ENCODE peak calls at places on chromosomes 1 and 21, in ten cellular contexts. One of them, this sample, is unnamed.

GRCh38 chr1:236759252-236759859 is 35.7 kb upstream of the MTR start:
- DNase-seq in tibial nerve: no peak
- DNase-seq in breast epithelium: no peak
- DNase-seq in omental fat pad: no peak
- DNase-seq in keratinocyte: peak
- DNase-seq in uterus: no peak
- DNase-seq in AG04450: peak
- DNase-seq in nephron progenitor cell: peak
- DNase-seq in foreskin fibroblast: peak
- DNase-seq in SK-N-SH: peak
- DNase-seq in this sample: no peak

GRCh38 chr1:26723013-26723991 is 27.5 kb downstream of the ARID1A start:
- DNase-seq in nephron progenitor cell: peak
- DNase-seq in uterus: peak
- DNase-seq in AG04450: peak
- DNase-seq in breast epithelium: peak
- DNase-seq in keratinocyte: peak
- DNase-seq in tibial nerve: peak
- DNase-seq in omental fat pad: peak
- DNase-seq in foreskin fibroblast: peak
- DNase-seq in SK-N-SH: peak
- DNase-seq in this sample: no peak

GRCh38 chr1:107724648-107725047 is 240.3 kb downstream of the VAV3 start:
- DNase-seq in omental fat pad: no peak
- DNase-seq in breast epithelium: no peak
- DNase-seq in SK-N-SH: no peak
- DNase-seq in AG04450: no peak
- DNase-seq in foreskin fibroblast: peak
- DNase-seq in keratinocyte: no peak
- DNase-seq in tibial nerve: no peak
- DNase-seq in nephron progenitor cell: no peak
- DNase-seq in uterus: no peak
- DNase-seq in this sample: no peak

GRCh38 chr1:154344977-154345837 is 19.9 kb downstream of the ATP8B2 start:
- DNase-seq in foreskin fibroblast: peak
- DNase-seq in omental fat pad: no peak
- DNase-seq in keratinocyte: no peak
- DNase-seq in uterus: no peak
- DNase-seq in nephron progenitor cell: peak
- DNase-seq in tibial nerve: no peak
- DNase-seq in SK-N-SH: peak
- DNase-seq in breast epithelium: no peak
- DNase-seq in AG04450: no peak
- DNase-seq in this sample: no peak

GRCh38 chr1:28934676-28935075 is 20.3 kb downstream of the EPB41 start:
- DNase-seq in omental fat pad: no peak
- DNase-seq in uterus: no peak
- DNase-seq in nephron progenitor cell: no peak
- DNase-seq in keratinocyte: no peak
- DNase-seq in tibial nerve: no peak
- DNase-seq in foreskin fibroblast: no peak
- DNase-seq in breast epithelium: no peak
- DNase-seq in SK-N-SH: no peak
- DNase-seq in AG04450: no peak
- DNase-seq in this sample: no peak

GRCh38 chr1:27416387-27417111 is 24.1 kb downstream of the GPR3 start:
- DNase-seq in keratinocyte: peak
- DNase-seq in uterus: no peak
- DNase-seq in tibial nerve: no peak
- DNase-seq in omental fat pad: no peak
- DNase-seq in AG04450: no peak
- DNase-seq in SK-N-SH: peak
- DNase-seq in foreskin fibroblast: peak
- DNase-seq in nephron progenitor cell: no peak
- DNase-seq in breast epithelium: no peak
- DNase-seq in this sample: no peak

GRCh38 chr1:164786980-164787833 is 228.2 kb downstream of the PBX1 start:
- DNase-seq in AG04450: peak
- DNase-seq in uterus: peak
- DNase-seq in breast epithelium: peak
- DNase-seq in SK-N-SH: peak
- DNase-seq in tibial nerve: peak
- DNase-seq in foreskin fibroblast: peak
- DNase-seq in omental fat pad: peak
- DNase-seq in keratinocyte: peak
- DNase-seq in nephron progenitor cell: peak
- DNase-seq in this sample: peak

GRCh38 chr1:2591581-2592261 is 5.1 kb downstream of the PRXL2B start:
- DNase-seq in omental fat pad: no peak
- DNase-seq in AG04450: no peak
- DNase-seq in SK-N-SH: peak
- DNase-seq in tibial nerve: no peak
- DNase-seq in nephron progenitor cell: no peak
- DNase-seq in foreskin fibroblast: no peak
- DNase-seq in breast epithelium: peak
- DNase-seq in uterus: no peak
- DNase-seq in keratinocyte: no peak
- DNase-seq in this sample: no peak

GRCh38 chr1:9262587-9262986 is 28.0 kb downstream of the H6PD start:
- DNase-seq in AG04450: no peak
- DNase-seq in keratinocyte: no peak
- DNase-seq in SK-N-SH: no peak
- DNase-seq in nephron progenitor cell: no peak
- DNase-seq in uterus: no peak
- DNase-seq in tibial nerve: no peak
- DNase-seq in foreskin fibroblast: no peak
- DNase-seq in breast epithelium: no peak
- DNase-seq in omental fat pad: no peak
- DNase-seq in this sample: no peak

GRCh38 chr1:87402192-87403046 is 73.7 kb downstream of the LMO4 start:
- DNase-seq in uterus: no peak
- DNase-seq in keratinocyte: no peak
- DNase-seq in omental fat pad: no peak
- DNase-seq in breast epithelium: no peak
- DNase-seq in foreskin fibroblast: peak
- DNase-seq in tibial nerve: no peak
- DNase-seq in SK-N-SH: no peak
- DNase-seq in nephron progenitor cell: no peak
- DNase-seq in AG04450: peak
- DNase-seq in this sample: no peak

GRCh38 chr1:16249838-16250241 is 12.9 kb upstream of the CPLANE2 start:
- DNase-seq in omental fat pad: no peak
- DNase-seq in SK-N-SH: no peak
- DNase-seq in AG04450: no peak
- DNase-seq in breast epithelium: no peak
- DNase-seq in uterus: peak
- DNase-seq in keratinocyte: no peak
- DNase-seq in nephron progenitor cell: no peak
- DNase-seq in tibial nerve: peak
- DNase-seq in foreskin fibroblast: peak
- DNase-seq in this sample: no peak

GRCh38 chr21:41966872-41967621 is 13.2 kb upstream of the C2CD2 start:
- DNase-seq in foreskin fibroblast: no peak
- DNase-seq in AG04450: no peak
- DNase-seq in nephron progenitor cell: no peak
- DNase-seq in omental fat pad: no peak
- DNase-seq in keratinocyte: no peak
- DNase-seq in tibial nerve: no peak
- DNase-seq in breast epithelium: peak
- DNase-seq in SK-N-SH: no peak
- DNase-seq in uterus: no peak
- DNase-seq in this sample: no peak

GRCh38 chr1:64917328-64917861 is 49.0 kb downstream of the JAK1 start:
- DNase-seq in keratinocyte: peak
- DNase-seq in breast epithelium: no peak
- DNase-seq in tibial nerve: peak
- DNase-seq in nephron progenitor cell: no peak
- DNase-seq in SK-N-SH: no peak
- DNase-seq in AG04450: peak
- DNase-seq in uterus: peak
- DNase-seq in omental fat pad: peak
- DNase-seq in foreskin fibroblast: peak
- DNase-seq in this sample: no peak

GRCh38 chr1:225508538-225509375 is 80.9 kb upstream of the LBR start:
- DNase-seq in omental fat pad: no peak
- DNase-seq in keratinocyte: peak
- DNase-seq in uterus: peak
- DNase-seq in tibial nerve: no peak
- DNase-seq in SK-N-SH: no peak
- DNase-seq in nephron progenitor cell: no peak
- DNase-seq in foreskin fibroblast: peak
- DNase-seq in AG04450: peak
- DNase-seq in breast epithelium: no peak
- DNase-seq in this sample: no peak

GRCh38 chr1:101284021-101284420 is 47.2 kb downstream of the S1PR1 start:
- DNase-seq in AG04450: no peak
- DNase-seq in omental fat pad: no peak
- DNase-seq in uterus: no peak
- DNase-seq in keratinocyte: no peak
- DNase-seq in breast epithelium: no peak
- DNase-seq in nephron progenitor cell: no peak
- DNase-seq in SK-N-SH: no peak
- DNase-seq in tibial nerve: no peak
- DNase-seq in foreskin fibroblast: no peak
- DNase-seq in this sample: no peak

GRCh38 chr1:151156515-151156819 is at the start of gene TNFAIP8L2:
- DNase-seq in omental fat pad: no peak
- DNase-seq in nephron progenitor cell: no peak
- DNase-seq in keratinocyte: no peak
- DNase-seq in breast epithelium: no peak
- DNase-seq in foreskin fibroblast: no peak
- DNase-seq in AG04450: no peak
- DNase-seq in SK-N-SH: no peak
- DNase-seq in uterus: no peak
- DNase-seq in tibial nerve: no peak
- DNase-seq in this sample: no peak

GRCh38 chr1:113451710-113452109 is 61.4 kb downstream of the MAGI3 start:
- DNase-seq in uterus: no peak
- DNase-seq in keratinocyte: no peak
- DNase-seq in omental fat pad: no peak
- DNase-seq in foreskin fibroblast: no peak
- DNase-seq in nephron progenitor cell: no peak
- DNase-seq in breast epithelium: no peak
- DNase-seq in SK-N-SH: no peak
- DNase-seq in tibial nerve: no peak
- DNase-seq in AG04450: no peak
- DNase-seq in this sample: no peak

GRCh38 chr1:162627662-162628296 is 4.5 kb upstream of the DDR2 start:
- DNase-seq in tibial nerve: no peak
- DNase-seq in foreskin fibroblast: no peak
- DNase-seq in keratinocyte: peak
- DNase-seq in omental fat pad: no peak
- DNase-seq in SK-N-SH: no peak
- DNase-seq in breast epithelium: no peak
- DNase-seq in uterus: no peak
- DNase-seq in AG04450: no peak
- DNase-seq in nephron progenitor cell: no peak
- DNase-seq in this sample: no peak

GRCh38 chr1:23210351-23210785 is 6.9 kb downstream of the HTR1D start:
- DNase-seq in omental fat pad: no peak
- DNase-seq in breast epithelium: no peak
- DNase-seq in foreskin fibroblast: no peak
- DNase-seq in nephron progenitor cell: no peak
- DNase-seq in AG04450: no peak
- DNase-seq in keratinocyte: no peak
- DNase-seq in SK-N-SH: no peak
- DNase-seq in uterus: no peak
- DNase-seq in tibial nerve: no peak
- DNase-seq in this sample: no peak
- TF ChIP-seq CTCF in omental fat pad: no peak
- TF ChIP-seq CTCF in breast epithelium: no peak
- TF ChIP-seq CTCF in foreskin fibroblast: no peak
- TF ChIP-seq CTCF in nephron progenitor cell: no peak
- TF ChIP-seq CTCF in AG04450: peak
- TF ChIP-seq CTCF in keratinocyte: peak
- TF ChIP-seq CTCF in SK-N-SH: peak
- TF ChIP-seq CTCF in uterus: no peak
- TF ChIP-seq CTCF in tibial nerve: no peak
- TF ChIP-seq CTCF in this sample: no peak

GRCh38 chr1:223363856-223364684 is at the start of gene SUSD4:
- DNase-seq in omental fat pad: no peak
- DNase-seq in tibial nerve: no peak
- DNase-seq in breast epithelium: no peak
- DNase-seq in SK-N-SH: peak
- DNase-seq in nephron progenitor cell: peak
- DNase-seq in uterus: no peak
- DNase-seq in AG04450: no peak
- DNase-seq in keratinocyte: no peak
- DNase-seq in foreskin fibroblast: no peak
- DNase-seq in this sample: peak
- TF ChIP-seq CTCF in omental fat pad: no peak
- TF ChIP-seq CTCF in tibial nerve: no peak
- TF ChIP-seq CTCF in breast epithelium: no peak
- TF ChIP-seq CTCF in SK-N-SH: no peak
- TF ChIP-seq CTCF in nephron progenitor cell: no peak
- TF ChIP-seq CTCF in uterus: no peak
- TF ChIP-seq CTCF in AG04450: no peak
- TF ChIP-seq CTCF in keratinocyte: no peak
- TF ChIP-seq CTCF in foreskin fibroblast: no peak
- TF ChIP-seq CTCF in this sample: no peak

DNA sequence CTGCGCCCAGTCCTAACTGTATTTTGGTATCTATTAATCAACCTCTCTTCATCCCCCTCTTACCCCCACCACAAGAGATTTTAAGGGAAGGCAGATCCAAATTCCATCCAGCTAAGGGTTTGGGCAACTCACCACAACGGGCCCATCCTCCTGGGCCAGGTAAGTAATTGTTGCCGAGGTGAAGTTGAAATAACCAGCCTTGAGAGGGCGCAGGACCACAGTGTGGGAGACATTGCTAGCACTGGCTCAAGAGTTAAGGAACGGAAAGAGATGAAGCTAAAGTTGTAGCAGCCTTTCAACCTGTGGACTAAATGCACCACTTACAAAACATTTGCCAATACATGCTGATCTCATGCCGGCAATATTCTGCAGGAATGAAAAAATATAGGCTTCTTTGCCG is 5.9 kb downstream of the SSR2 start:
- DNase-seq in AG04450: no peak
- DNase-seq in omental fat pad: no peak
- DNase-seq in tibial nerve: no peak
- DNase-seq in foreskin fibroblast: no peak
- DNase-seq in SK-N-SH: no peak
- DNase-seq in nephron progenitor cell: no peak
- DNase-seq in breast epithelium: no peak
- DNase-seq in uterus: no peak
- DNase-seq in keratinocyte: no peak
- DNase-seq in this sample: no peak
- TF ChIP-seq CTCF in AG04450: no peak
- TF ChIP-seq CTCF in omental fat pad: no peak
- TF ChIP-seq CTCF in tibial nerve: no peak
- TF ChIP-seq CTCF in foreskin fibroblast: no peak
- TF ChIP-seq CTCF in SK-N-SH: no peak
- TF ChIP-seq CTCF in nephron progenitor cell: no peak
- TF ChIP-seq CTCF in breast epithelium: no peak
- TF ChIP-seq CTCF in uterus: no peak
- TF ChIP-seq CTCF in keratinocyte: no peak
- TF ChIP-seq CTCF in this sample: no peak

GRCh38 chr1:150073516-150073915 is 5.9 kb downstream of the VPS45 start:
- DNase-seq in tibial nerve: no peak
- DNase-seq in SK-N-SH: no peak
- DNase-seq in omental fat pad: no peak
- DNase-seq in keratinocyte: no peak
- DNase-seq in uterus: no peak
- DNase-seq in breast epithelium: no peak
- DNase-seq in nephron progenitor cell: no peak
- DNase-seq in AG04450: no peak
- DNase-seq in foreskin fibroblast: no peak
- DNase-seq in this sample: no peak
- TF ChIP-seq CTCF in tibial nerve: no peak
- TF ChIP-seq CTCF in SK-N-SH: no peak
- TF ChIP-seq CTCF in omental fat pad: no peak
- TF ChIP-seq CTCF in keratinocyte: no peak
- TF ChIP-seq CTCF in uterus: no peak
- TF ChIP-seq CTCF in breast epithelium: no peak
- TF ChIP-seq CTCF in nephron progenitor cell: no peak
- TF ChIP-seq CTCF in AG04450: no peak
- TF ChIP-seq CTCF in foreskin fibroblast: no peak
- TF ChIP-seq CTCF in this sample: no peak